ENCODE peak calls at places on chromosome 14, in four cellular contexts. One of them, this sample, is unnamed. For H3K27me3 and H3K36me3, the result is how much of the 10 kb centered on the place peaks cover.

GRCh38 chr14:60561845-60562746 is 53.1 kb downstream of the SIX6 start:
- DNase-seq in tibial artery: no peak
- DNase-seq in ovary: peak
- DNase-seq in adipocyte: peak
- DNase-seq in this sample: peak

GRCh38 chr14:61064210-61064609 is 83.2 kb downstream of the SLC38A6 start:
- DNase-seq in tibial artery: no peak
- DNase-seq in ovary: no peak
- DNase-seq in adipocyte: no peak
- DNase-seq in this sample: no peak

GRCh38 chr14:85934123-85934885 is 404.4 kb downstream of the FLRT2 start:
- DNase-seq in tibial artery: no peak
- DNase-seq in ovary: no peak
- DNase-seq in adipocyte: peak
- DNase-seq in this sample: no peak

GRCh38 chr14:26017270-26017669 is 580.6 kb downstream of the NOVA1 start:
- DNase-seq in tibial artery: no peak
- DNase-seq in ovary: no peak
- DNase-seq in adipocyte: no peak
- DNase-seq in this sample: no peak

GRCh38 chr14:86858043-86858442 is 1134.9 kb downstream of the GALC start:
- DNase-seq in tibial artery: no peak
- DNase-seq in ovary: no peak
- DNase-seq in adipocyte: peak
- DNase-seq in this sample: no peak

GRCh38 chr14:66311935-66312334 is 174.2 kb upstream of the CCDC196 start:
- DNase-seq in tibial artery: no peak
- DNase-seq in ovary: no peak
- DNase-seq in adipocyte: no peak
- DNase-seq in this sample: no peak

GRCh38 chr14:70097576-70098256 is 91.0 kb downstream of the SLC8A3 start:
- DNase-seq in tibial artery: no peak
- DNase-seq in ovary: no peak
- DNase-seq in adipocyte: no peak
- DNase-seq in this sample: no peak

GRCh38 chr14:33964599-33965317 is 13.9 kb upstream of the EGLN3 start:
- DNase-seq in tibial artery: no peak
- DNase-seq in ovary: no peak
- DNase-seq in adipocyte: no peak
- DNase-seq in this sample: no peak

GRCh38 chr14:22300646-22301045 is 288.4 kb downstream of the DAD1 start:
- DNase-seq in tibial artery: no peak
- DNase-seq in ovary: no peak
- DNase-seq in adipocyte: no peak
- DNase-seq in this sample: no peak

GRCh38 chr14:102508774-102509743 is 517 bp downstream of the ANKRD9 start:
- DNase-seq in tibial artery: peak
- DNase-seq in ovary: peak
- DNase-seq in adipocyte: peak
- DNase-seq in this sample: no peak

GRCh38 chr14:87264386-87264785 is 728.6 kb downstream of the GALC start:
- DNase-seq in tibial artery: no peak
- DNase-seq in ovary: no peak
- DNase-seq in adipocyte: no peak
- DNase-seq in this sample: no peak

GRCh38 chr14:60657609-60657983 is 8.3 kb upstream of the SIX1 start:
- DNase-seq in tibial artery: no peak
- DNase-seq in ovary: peak
- DNase-seq in adipocyte: peak
- DNase-seq in this sample: no peak

GRCh38 chr14:61343991-61344405 is 22.6 kb downstream of the PRKCH start:
- DNase-seq in tibial artery: no peak
- DNase-seq in ovary: no peak
- DNase-seq in adipocyte: no peak
- DNase-seq in this sample: no peak

GRCh38 chr14:69334576-69334975 is 63.5 kb downstream of the ERH start:
- DNase-seq in tibial artery: no peak
- DNase-seq in ovary: no peak
- DNase-seq in adipocyte: no peak
- DNase-seq in this sample: no peak

GRCh38 chr14:79281244-79282199 is 929.8 kb downstream of the DIO2 start:
- DNase-seq in tibial artery: no peak
- DNase-seq in ovary: no peak
- DNase-seq in adipocyte: no peak
- DNase-seq in this sample: no peak

GRCh38 chr14:33280646-33281045 is 342.0 kb downstream of the NPAS3 start:
- DNase-seq in tibial artery: no peak
- DNase-seq in ovary: no peak
- DNase-seq in adipocyte: peak
- DNase-seq in this sample: peak

GRCh38 chr14:95527392-95528002 is 7.4 kb upstream of the GLRX5 start:
- DNase-seq in tibial artery: no peak
- DNase-seq in ovary: no peak
- DNase-seq in adipocyte: peak
- DNase-seq in this sample: peak

GRCh38 chr14:21852061-21852664 is 178.5 kb upstream of the OR4E1 start:
- DNase-seq in tibial artery: no peak
- DNase-seq in ovary: no peak
- DNase-seq in adipocyte: peak
- DNase-seq in this sample: peak

GRCh38 chr14:105153331-105153731 is 15.2 kb downstream of the JAG2 start:
- DNase-seq in tibial artery: no peak
- DNase-seq in ovary: no peak
- DNase-seq in adipocyte: no peak
- DNase-seq in this sample: no peak

GRCh38 chr14:103014466-103015319 is 42.7 kb downstream of the CDC42BPB start:
- DNase-seq in tibial artery: no peak
- DNase-seq in ovary: no peak
- DNase-seq in adipocyte: no peak
- DNase-seq in this sample: peak

GRCh38 chr14:51929156-51929555 is 60.2 kb upstream of the RTRAF start:
- DNase-seq in tibial artery: no peak
- DNase-seq in ovary: no peak
- DNase-seq in adipocyte: peak
- DNase-seq in this sample: peak

DNA sequence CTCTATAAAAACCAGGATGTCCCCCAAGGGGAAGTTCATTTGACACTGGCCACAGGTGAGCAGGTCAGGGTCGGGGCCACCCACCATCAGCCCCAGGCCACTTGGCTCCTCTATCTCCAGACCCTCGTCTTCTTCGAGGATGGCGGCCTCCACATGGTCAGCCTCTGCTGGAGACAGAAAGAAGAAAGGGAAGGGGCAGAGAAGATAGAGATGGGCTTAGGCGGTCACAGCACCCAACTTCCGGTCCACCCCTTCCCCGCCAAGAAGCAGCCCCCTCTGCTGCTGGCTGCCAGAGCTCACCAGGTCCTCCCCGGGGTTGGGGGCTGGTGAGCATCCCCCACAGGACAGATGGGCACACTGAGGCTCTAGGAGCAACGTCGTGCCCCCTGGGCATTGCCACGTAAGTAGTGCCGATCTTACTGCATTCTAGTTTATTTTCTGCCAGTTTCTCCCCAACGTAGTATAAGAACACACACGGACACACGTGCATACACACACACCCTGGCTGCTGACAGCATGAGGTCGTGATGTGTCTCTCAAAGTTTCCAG is 14.2 kb downstream of the BCL11B start:
- DNase-seq in tibial artery: peak
- DNase-seq in ovary: no peak
- DNase-seq in adipocyte: no peak
- DNase-seq in this sample: no peak
- H3K27me3 ChIP-seq in tibial artery: under half
- H3K27me3 ChIP-seq in ovary: under half
- H3K27me3 ChIP-seq in adipocyte: half or more
- H3K27me3 ChIP-seq in this sample: under half

DNA sequence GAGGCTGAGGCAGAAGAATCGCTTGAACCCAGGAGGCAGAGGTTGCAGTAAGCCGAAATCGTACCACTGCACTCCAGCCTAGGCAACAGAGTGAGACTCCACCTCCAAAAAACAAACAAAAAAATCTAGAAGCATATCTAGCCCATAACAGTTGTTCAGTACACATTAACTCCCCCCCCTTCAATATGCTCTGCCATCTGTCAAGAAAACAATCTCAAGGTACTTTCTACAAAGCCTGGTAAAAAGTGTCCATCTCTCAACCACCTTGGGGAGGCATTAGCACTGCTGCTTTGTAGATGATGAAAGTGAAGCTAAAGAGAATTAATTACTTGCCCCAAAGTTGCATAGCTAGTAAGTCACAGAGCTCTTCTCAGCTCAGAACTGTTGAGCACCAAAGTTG is 24.9 kb downstream of the LGALS3 start:
- DNase-seq in tibial artery: no peak
- DNase-seq in ovary: no peak
- DNase-seq in adipocyte: no peak
- DNase-seq in this sample: no peak
- H3K36me3 ChIP-seq in tibial artery: under half
- H3K36me3 ChIP-seq in ovary: under half
- H3K36me3 ChIP-seq in adipocyte: under half
- H3K36me3 ChIP-seq in this sample: under half

DNA sequence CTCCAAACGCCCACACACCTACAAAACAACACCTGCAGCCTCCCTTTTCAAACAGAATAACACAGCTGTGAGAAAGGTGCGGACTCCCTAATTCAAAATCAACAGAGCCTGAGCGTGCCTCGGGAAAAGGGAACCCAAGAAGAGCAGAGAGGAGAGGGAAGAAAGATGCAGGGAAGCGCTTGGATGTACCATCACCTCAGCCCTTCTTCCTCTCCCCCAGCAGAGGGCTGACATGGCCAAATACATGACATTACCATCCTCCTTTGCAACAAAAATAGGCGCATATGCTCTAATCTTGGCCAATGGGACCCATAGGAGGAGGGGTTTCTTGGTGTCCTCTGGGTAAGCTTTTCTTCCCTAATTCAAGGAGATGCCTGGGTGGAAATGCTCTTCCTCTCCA is 78.0 kb downstream of the CPSF2 start:
- DNase-seq in tibial artery: no peak
- DNase-seq in ovary: no peak
- DNase-seq in adipocyte: no peak
- DNase-seq in this sample: no peak
- H3K4me3 ChIP-seq in tibial artery: no peak
- H3K4me3 ChIP-seq in ovary: no peak
- H3K4me3 ChIP-seq in adipocyte: no peak
- H3K4me3 ChIP-seq in this sample: no peak

DNA sequence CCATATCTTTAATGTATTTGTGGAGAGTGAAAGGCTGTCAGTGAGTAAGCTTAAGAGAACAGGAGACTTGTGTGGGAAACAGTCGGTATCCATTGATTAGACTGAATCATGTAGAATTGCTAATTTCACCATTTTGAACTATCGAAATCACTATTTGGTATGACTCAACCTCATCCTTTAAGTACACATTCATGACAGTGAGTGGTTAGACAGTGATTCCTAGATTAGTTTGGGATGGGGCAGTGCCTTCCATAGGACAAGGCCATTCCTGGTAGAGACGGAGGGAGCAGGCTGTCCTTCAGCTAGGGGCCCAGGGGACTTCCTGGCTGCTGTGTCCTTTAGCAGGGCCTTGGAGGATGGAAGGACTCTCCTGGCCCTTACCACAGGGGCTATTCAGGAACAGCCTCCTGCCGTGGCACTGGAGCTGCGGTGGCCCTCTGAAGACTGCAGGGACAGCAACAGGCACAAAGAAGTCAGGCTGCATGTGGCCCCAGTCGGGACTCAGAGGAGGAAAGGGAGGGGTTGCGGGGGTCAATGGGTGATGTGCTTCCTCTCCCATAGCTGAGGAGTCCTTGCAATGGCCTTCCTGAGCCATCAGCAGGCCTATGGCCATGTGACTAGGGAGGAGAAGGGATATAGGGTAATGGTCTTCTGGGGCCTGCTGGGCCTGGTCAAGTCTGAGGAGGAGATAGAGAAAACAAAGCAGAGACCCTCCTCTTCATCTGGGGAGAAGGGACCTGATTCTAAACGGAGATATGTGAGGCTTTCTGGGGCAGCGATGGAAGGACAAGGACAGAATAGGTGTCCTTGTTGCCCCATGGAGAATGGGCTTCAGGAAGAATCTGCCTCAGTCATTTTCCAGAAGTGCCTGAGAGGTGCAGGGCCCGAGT is 11.2 kb downstream of the SERPINA1 start:
- DNase-seq in tibial artery: no peak
- DNase-seq in ovary: no peak
- DNase-seq in adipocyte: no peak
- DNase-seq in this sample: no peak
- H3K27me3 ChIP-seq in tibial artery: under half
- H3K27me3 ChIP-seq in ovary: under half
- H3K27me3 ChIP-seq in adipocyte: under half
- H3K27me3 ChIP-seq in this sample: under half

GRCh38 chr14:24149302-24149969 is 2.1 kb downstream of the RNF31 start:
- DNase-seq in tibial artery: no peak
- DNase-seq in ovary: no peak
- DNase-seq in adipocyte: no peak
- DNase-seq in this sample: no peak
- H3K36me3 ChIP-seq in tibial artery: under half
- H3K36me3 ChIP-seq in ovary: under half
- H3K36me3 ChIP-seq in adipocyte: under half
- H3K36me3 ChIP-seq in this sample: under half

DNA sequence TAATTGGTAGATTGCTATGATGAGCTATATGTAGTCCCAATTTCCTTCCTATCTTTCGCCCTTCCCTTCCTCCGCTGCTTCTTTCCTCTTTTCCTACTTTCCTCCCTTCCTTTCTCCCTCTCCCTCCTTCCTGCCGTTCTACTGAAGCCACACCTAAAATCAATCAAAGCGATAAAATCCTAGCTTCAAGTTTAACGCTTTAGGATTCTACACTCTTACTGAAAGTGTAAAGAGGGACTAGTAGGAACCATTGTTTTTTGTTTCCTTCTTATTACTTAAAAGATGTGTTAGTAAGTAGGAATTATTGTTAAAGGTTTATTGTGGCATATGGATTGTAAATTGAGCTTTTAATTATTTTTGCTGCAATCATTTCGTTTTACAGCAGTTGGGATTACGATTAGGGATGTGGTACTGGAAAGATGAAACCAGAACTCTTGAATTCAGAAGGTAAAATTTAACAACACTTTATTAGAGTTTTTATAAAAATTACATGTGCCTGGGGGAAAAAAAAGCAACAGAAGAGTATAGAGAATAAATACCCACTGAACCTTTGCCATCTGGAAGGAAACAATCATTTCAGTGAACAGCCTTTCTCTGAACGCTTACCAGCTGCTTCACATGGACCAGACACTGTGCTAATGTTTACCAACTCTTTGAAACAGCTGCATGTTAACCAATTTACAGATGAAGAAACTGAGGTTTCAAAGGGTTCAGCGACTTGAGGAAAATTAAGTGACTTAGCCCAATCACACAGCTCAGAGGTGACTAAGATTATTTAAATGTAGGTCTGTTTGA is 975 bp downstream of the PPP1R36 start:
- DNase-seq in tibial artery: no peak
- DNase-seq in ovary: no peak
- DNase-seq in adipocyte: no peak
- DNase-seq in this sample: no peak
- H3K4me3 ChIP-seq in tibial artery: no peak
- H3K4me3 ChIP-seq in ovary: no peak
- H3K4me3 ChIP-seq in adipocyte: no peak
- H3K4me3 ChIP-seq in this sample: no peak